ENCODE peak calls at places on chromosomes 2 and 18, in five cellular contexts. One of them, this sample, is unnamed.

GRCh38 chr2:109387221-109387735 is 226.5 kb downstream of the SEPTIN10 start:
- DNase-seq in putamen: no peak
- DNase-seq in NCI-H446 treated with DMSO at 0.1 percent for 48 hours: no peak
- DNase-seq in activated CD8-positive, alpha-beta memory T cell treated with anti-CD3 and anti-CD28 coated beads for 48 hours: no peak
- DNase-seq in naive thymus-derived CD8-positive, alpha-beta T cell: no peak
- DNase-seq in this sample: no peak

GRCh38 chr18:49201464-49201863 is 250.7 kb upstream of the SMAD7 start:
- DNase-seq in putamen: no peak
- DNase-seq in naive thymus-derived CD8-positive, alpha-beta T cell: no peak
- DNase-seq in NCI-H446 treated with DMSO at 0.1 percent for 48 hours: no peak
- DNase-seq in activated CD8-positive, alpha-beta memory T cell treated with anti-CD3 and anti-CD28 coated beads for 48 hours: no peak
- DNase-seq in this sample: no peak

GRCh38 chr2:106172649-106173048 is 21.5 kb downstream of the UXS1 start:
- DNase-seq in naive thymus-derived CD8-positive, alpha-beta T cell: no peak
- DNase-seq in NCI-H446 treated with DMSO at 0.1 percent for 48 hours: no peak
- DNase-seq in putamen: no peak
- DNase-seq in activated CD8-positive, alpha-beta memory T cell treated with anti-CD3 and anti-CD28 coated beads for 48 hours: no peak
- DNase-seq in this sample: no peak

GRCh38 chr2:112784199-112785189 is at the start of gene IL1A:
- DNase-seq in activated CD8-positive, alpha-beta memory T cell treated with anti-CD3 and anti-CD28 coated beads for 48 hours: no peak
- DNase-seq in putamen: no peak
- DNase-seq in NCI-H446 treated with DMSO at 0.1 percent for 48 hours: no peak
- DNase-seq in naive thymus-derived CD8-positive, alpha-beta T cell: no peak
- DNase-seq in this sample: peak

GRCh38 chr2:147663964-147664363 is 180.9 kb upstream of the ACVR2A start:
- DNase-seq in NCI-H446 treated with DMSO at 0.1 percent for 48 hours: no peak
- DNase-seq in activated CD8-positive, alpha-beta memory T cell treated with anti-CD3 and anti-CD28 coated beads for 48 hours: no peak
- DNase-seq in naive thymus-derived CD8-positive, alpha-beta T cell: no peak
- DNase-seq in putamen: no peak
- DNase-seq in this sample: no peak

GRCh38 chr2:158297606-158298005 is 158.9 kb downstream of the CCDC148 start:
- DNase-seq in naive thymus-derived CD8-positive, alpha-beta T cell: no peak
- DNase-seq in NCI-H446 treated with DMSO at 0.1 percent for 48 hours: no peak
- DNase-seq in activated CD8-positive, alpha-beta memory T cell treated with anti-CD3 and anti-CD28 coated beads for 48 hours: no peak
- DNase-seq in putamen: no peak
- DNase-seq in this sample: peak

GRCh38 chr2:170973492-170974303 is 44.6 kb downstream of the GORASP2 start:
- DNase-seq in NCI-H446 treated with DMSO at 0.1 percent for 48 hours: peak
- DNase-seq in putamen: peak
- DNase-seq in naive thymus-derived CD8-positive, alpha-beta T cell: peak
- DNase-seq in activated CD8-positive, alpha-beta memory T cell treated with anti-CD3 and anti-CD28 coated beads for 48 hours: peak
- DNase-seq in this sample: peak

GRCh38 chr2:28206786-28207185 is 185.9 kb upstream of the FOSL2 start:
- DNase-seq in NCI-H446 treated with DMSO at 0.1 percent for 48 hours: peak
- DNase-seq in putamen: no peak
- DNase-seq in activated CD8-positive, alpha-beta memory T cell treated with anti-CD3 and anti-CD28 coated beads for 48 hours: no peak
- DNase-seq in naive thymus-derived CD8-positive, alpha-beta T cell: no peak
- DNase-seq in this sample: peak

GRCh38 chr2:17539596-17539992 is 902 bp upstream of the VSNL1 start:
- DNase-seq in putamen: no peak
- DNase-seq in NCI-H446 treated with DMSO at 0.1 percent for 48 hours: peak
- DNase-seq in activated CD8-positive, alpha-beta memory T cell treated with anti-CD3 and anti-CD28 coated beads for 48 hours: no peak
- DNase-seq in naive thymus-derived CD8-positive, alpha-beta T cell: no peak
- DNase-seq in this sample: peak

GRCh38 chr2:24076849-24077534 is 866 bp upstream of the SF3B6 start:
- DNase-seq in putamen: peak
- DNase-seq in NCI-H446 treated with DMSO at 0.1 percent for 48 hours: no peak
- DNase-seq in activated CD8-positive, alpha-beta memory T cell treated with anti-CD3 and anti-CD28 coated beads for 48 hours: no peak
- DNase-seq in naive thymus-derived CD8-positive, alpha-beta T cell: no peak
- DNase-seq in this sample: peak

GRCh38 chr2:192265751-192266150 is 71.0 kb upstream of the TMEFF2 start:
- DNase-seq in naive thymus-derived CD8-positive, alpha-beta T cell: no peak
- DNase-seq in NCI-H446 treated with DMSO at 0.1 percent for 48 hours: no peak
- DNase-seq in activated CD8-positive, alpha-beta memory T cell treated with anti-CD3 and anti-CD28 coated beads for 48 hours: no peak
- DNase-seq in putamen: no peak
- DNase-seq in this sample: peak

GRCh38 chr2:79994915-79995419 is 309.6 kb downstream of the LRRTM1 start:
- DNase-seq in naive thymus-derived CD8-positive, alpha-beta T cell: no peak
- DNase-seq in activated CD8-positive, alpha-beta memory T cell treated with anti-CD3 and anti-CD28 coated beads for 48 hours: no peak
- DNase-seq in putamen: no peak
- DNase-seq in NCI-H446 treated with DMSO at 0.1 percent for 48 hours: no peak
- DNase-seq in this sample: peak

GRCh38 chr2:20411361-20411894 is 35.4 kb upstream of the RHOB start:
- DNase-seq in activated CD8-positive, alpha-beta memory T cell treated with anti-CD3 and anti-CD28 coated beads for 48 hours: peak
- DNase-seq in NCI-H446 treated with DMSO at 0.1 percent for 48 hours: no peak
- DNase-seq in naive thymus-derived CD8-positive, alpha-beta T cell: peak
- DNase-seq in putamen: peak
- DNase-seq in this sample: peak

GRCh38 chr2:169361706-169362345 is 508 bp downstream of the LRP2 start:
- DNase-seq in NCI-H446 treated with DMSO at 0.1 percent for 48 hours: no peak
- DNase-seq in putamen: no peak
- DNase-seq in activated CD8-positive, alpha-beta memory T cell treated with anti-CD3 and anti-CD28 coated beads for 48 hours: peak
- DNase-seq in naive thymus-derived CD8-positive, alpha-beta T cell: no peak
- DNase-seq in this sample: no peak